ENCODE peak calls at places on chromosomes 4 and X, in five cellular contexts. F is Right ventricle myocardium inferior, N is AML-193, I is non-pigmented ciliary epithelial cell, Q is substantia nigra. T is an unnamed sample.

GRCh38 chr4:175536852-175537453 is 275.1 kb downstream of the GPM6A start:
- DNase-seq in F (no peak), N (peak), Q (no peak), I (peak), T (peak)

GRCh38 chr4:7055990-7056325 is 11.9 kb downstream of the GRPEL1 start:
- DNase-seq in F (no peak), Q (no peak), N (no peak), I (no peak), T (no peak)

GRCh38 chr4:153142700-153143438 is 61.4 kb upstream of the TRIM2 start:
- DNase-seq in F (peak), Q (peak), I (no peak), N (peak), T (peak)

GRCh38 chrX:113512700-113513395 is 672.2 kb upstream of the AMOT start:
- DNase-seq in F (no peak), Q (no peak), N (no peak), I (peak), T (no peak)

GRCh38 chr4:80336582-80336981 is 1.1 kb downstream of the CFAP299 start:
- DNase-seq in F (peak), Q (peak), I (no peak), N (no peak), T (peak)

GRCh38 chr4:140372607-140373327 is 679 bp upstream of the SCOC start:
- DNase-seq in F (no peak), Q (no peak), N (peak), I (no peak), T (peak)

GRCh38 chrX:110208092-110208491 is 109.8 kb downstream of the AMMECR1 start:
- DNase-seq in Q (no peak), F (no peak), I (no peak), N (no peak), T (no peak)

GRCh38 chr4:7387925-7388324 is 46.8 kb downstream of the PSAPL1 start:
- DNase-seq in F (peak), N (no peak), I (no peak), Q (no peak), T (no peak)

GRCh38 chr4:24209891-24210290 is 320.0 kb upstream of the PPARGC1A start:
- DNase-seq in N (no peak), I (no peak), F (no peak), Q (no peak), T (no peak)

GRCh38 chr4:21948347-21949072 is at the start of gene KCNIP4:
- DNase-seq in I (no peak), Q (no peak), F (peak), N (no peak), T (no peak)

GRCh38 chrX:39137363-39137954 is 336.2 kb downstream of the MID1IP1 start:
- DNase-seq in N (no peak), Q (no peak), I (no peak), F (no peak), T (no peak)

GRCh38 chrX:150572206-150572605 is 3.8 kb downstream of the MTM1 start:
- DNase-seq in N (peak), Q (no peak), F (no peak), I (no peak), T (no peak)

GRCh38 chrX:134388161-134389109 is 71.5 kb upstream of the HPRT1 start:
- DNase-seq in I (no peak), Q (no peak), N (peak), F (no peak), T (peak)

GRCh38 chrX:39059866-39060265 is 258.6 kb downstream of the MID1IP1 start:
- DNase-seq in F (no peak), Q (no peak), I (no peak), N (no peak), T (no peak)

GRCh38 chr4:127781303-127782024 is 658 bp upstream of the HSPA4L start:
- DNase-seq in N (no peak), F (peak), I (no peak), Q (peak), T (peak)

GRCh38 chrX:100649550-100650356 is 5.8 kb downstream of the SRPX2 start:
- DNase-seq in Q (no peak), I (peak), N (no peak), F (peak), T (no peak)

GRCh38 chr4:34732579-34732978 is 1511.7 kb downstream of the ARAP2 start:
- DNase-seq in I (no peak), F (no peak), N (no peak), Q (no peak), T (no peak)

GRCh38 chr4:69116645-69117321 is 20.5 kb downstream of the UGT2B7 start:
- DNase-seq in Q (no peak), I (no peak), N (no peak), F (no peak), T (no peak)

GRCh38 chrX:48677456-48678030 is 6.1 kb upstream of the WAS start:
- DNase-seq in F (no peak), I (no peak), N (no peak), Q (no peak), T (no peak)

GRCh38 chr4:891747-892146 is 40.4 kb downstream of the GAK start:
- DNase-seq in F (no peak), N (no peak), Q (no peak), I (no peak), T (no peak)